ENCODE peak calls at places on chromosomes 3 and 15, in seven cellular contexts. F is SK-N-SH, U is HCT116, S is GM23338, D is HepG2, R is GM12878, G is K562. W is an unnamed sample.

GRCh38 chr15:96887730-96888129 is 557.2 kb downstream of the NR2F2 start:
- DNase-seq in F (no peak), U (no peak), S (no peak), D (no peak), R (no peak), G (no peak), W (no peak)

GRCh38 chr3:73504255-73504654 is 120.5 kb downstream of the PDZRN3 start:
- DNase-seq in F (no peak), U (no peak), S (no peak), D (no peak), R (no peak), G (no peak), W (no peak)

GRCh38 chr15:50235794-50236193 is 29.7 kb downstream of the HDC start:
- DNase-seq in F (no peak), U (no peak), S (no peak), D (no peak), R (no peak), G (peak; percentile 69), W (no peak)

GRCh38 chr15:59158701-59159034 is 48.0 kb upstream of the LDHAL6B start:
- DNase-seq in F (no peak), U (no peak), S (no peak), D (no peak), R (no peak), G (no peak), W (no peak)

GRCh38 chr3:33377931-33378330 is 62.3 kb downstream of the UBP1 start:
- DNase-seq in F (no peak), U (no peak), S (no peak), D (no peak), R (no peak), G (no peak), W (no peak)

GRCh38 chr3:142489572-142490323 is 41.9 kb upstream of the XRN1 start:
- DNase-seq in F (no peak), U (no peak), S (no peak), D (peak; percentile 9), R (no peak), G (no peak), W (no peak)

GRCh38 chr15:53351373-53351772 is 408.1 kb downstream of the WDR72 start:
- DNase-seq in F (no peak), U (peak; percentile 4), S (no peak), D (no peak), R (no peak), G (no peak), W (no peak)

GRCh38 chr3:49720383-49721164 is 1.1 kb upstream of the AMIGO3 start:
- DNase-seq in F (peak; percentile 33), U (no peak), S (no peak), D (no peak), R (no peak), G (no peak), W (no peak)

GRCh38 chr3:152309535-152310317 is 41.0 kb downstream of the MBNL1 start:
- DNase-seq in F (no peak), U (no peak), S (no peak), D (no peak), R (no peak), G (no peak), W (no peak)

GRCh38 chr15:95940431-95940985 is 390.0 kb upstream of the NR2F2 start:
- DNase-seq in F (no peak), U (no peak), S (peak; percentile 51), D (no peak), R (no peak), G (no peak), W (no peak)

GRCh38 chr3:140292684-140293083 is 357.7 kb downstream of the CLSTN2 start:
- DNase-seq in F (no peak), U (no peak), S (no peak), D (no peak), R (no peak), G (no peak), W (no peak)

GRCh38 chr15:80081390-80081789 is 21.9 kb downstream of the ZFAND6 start:
- DNase-seq in F (no peak), U (no peak), S (no peak), D (no peak), R (no peak), G (no peak), W (no peak)

GRCh38 chr15:51094606-51095569 is at the start of gene TNFAIP8L3:
- DNase-seq in F (peak; percentile 84), U (no peak), S (peak; percentile 63), D (peak; percentile 7), R (no peak), G (no peak), W (no peak)

GRCh38 chr15:89320200-89320599 is 14.4 kb downstream of the POLG start:
- DNase-seq in F (no peak), U (no peak), S (no peak), D (no peak), R (no peak), G (no peak), W (no peak)

GRCh38 chr15:66014639-66015182 is 145.4 kb downstream of the RAB11A start:
- DNase-seq in F (no peak), U (no peak), S (no peak), D (no peak), R (no peak), G (no peak), W (no peak)

GRCh38 chr3:46460051-46460450 is 4.7 kb downstream of the LTF start:
- DNase-seq in F (no peak), U (no peak), S (no peak), D (no peak), R (no peak), G (no peak), W (no peak)

GRCh38 chr3:15171096-15171495 is 35.0 kb upstream of the CAPN7 start:
- DNase-seq in F (no peak), U (no peak), S (no peak), D (peak; percentile 98), R (peak; percentile 40), G (no peak), W (no peak)

GRCh38 chr3:150238995-150239612 is 169.0 kb upstream of the TSC22D2 start:
- DNase-seq in F (no peak), U (peak; percentile 56), S (peak; percentile 88), D (peak; percentile 25), R (no peak), G (peak; percentile 49), W (peak; percentile 68)

GRCh38 chr3:21140785-21141184 is 610.2 kb downstream of the ZNF385D start:
- DNase-seq in F (no peak), U (no peak), S (peak; percentile 3), D (no peak), R (no peak), G (no peak), W (no peak)

GRCh38 chr3:31106204-31106603 is 211.7 kb upstream of the GADL1 start:
- DNase-seq in F (no peak), U (no peak), S (no peak), D (peak; percentile 3), R (no peak), G (peak; percentile 36), W (no peak)

GRCh38 chr3:195921334-195921771 is 13.0 kb upstream of the TNK2 start:
- DNase-seq in F (no peak), U (no peak), S (peak; percentile 48), D (no peak), R (no peak), G (peak; percentile 64), W (no peak)

GRCh38 chr15:38547255-38547997 is 17.2 kb downstream of the RASGRP1 start:
- DNase-seq in F (no peak), U (no peak), S (no peak), D (no peak), R (no peak), G (peak; percentile 76), W (no peak)

GRCh38 chr3:150015906-150016305 is 45.2 kb upstream of the PFN2 start:
- DNase-seq in F (no peak), U (no peak), S (no peak), D (no peak), R (no peak), G (no peak), W (no peak)

GRCh38 chr3:150828997-150829396 is 66.0 kb upstream of the SIAH2 start:
- DNase-seq in F (no peak), U (no peak), S (no peak), D (peak; percentile 15), R (no peak), G (no peak), W (no peak)

GRCh38 chr3:187131981-187132380 is 7.3 kb downstream of the RPL39L start:
- DNase-seq in F (no peak), U (no peak), S (no peak), D (no peak), R (no peak), G (no peak), W (no peak)

GRCh38 chr3:195662-196061 is 901 bp upstream of the CHL1 start:
- DNase-seq in F (peak; percentile 33), U (no peak), S (peak; percentile 27), D (no peak), R (no peak), G (no peak), W (no peak)
- H3K4me2 ChIP-seq in F (no peak overlapping the region), U (no peak overlapping the region), S (peak overlapping the region; percentile 99), D (no peak overlapping the region), R (no peak overlapping the region), G (no peak overlapping the region), W (no peak overlapping the region)

DNA sequence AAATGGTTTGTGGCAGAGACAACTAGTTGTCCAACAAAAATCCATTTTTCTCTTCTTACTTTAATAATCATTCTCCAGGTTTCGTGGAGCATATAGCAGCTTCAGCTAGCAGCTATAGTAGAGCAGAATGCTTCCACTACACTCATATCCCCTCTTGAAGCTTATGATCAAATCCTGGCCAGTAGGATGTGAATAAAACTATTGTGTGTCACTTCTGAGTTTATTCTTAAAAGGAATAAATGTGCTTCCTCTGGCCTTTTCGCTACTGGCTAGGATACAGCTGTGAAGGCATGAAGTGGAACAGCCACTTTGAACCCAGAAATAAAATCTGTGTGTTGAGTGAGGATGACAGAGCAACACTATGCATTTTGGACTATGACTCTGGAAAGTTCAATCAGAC is 7.8 kb upstream of the CPOX start:
- DNase-seq in F (no peak), U (no peak), S (no peak), D (no peak), R (no peak), G (no peak), W (no peak)
- TF ChIP-seq REST in F (no peak), U (no peak), S (no peak), D (no peak), R (no peak), G (no peak), W (no peak)

DNA sequence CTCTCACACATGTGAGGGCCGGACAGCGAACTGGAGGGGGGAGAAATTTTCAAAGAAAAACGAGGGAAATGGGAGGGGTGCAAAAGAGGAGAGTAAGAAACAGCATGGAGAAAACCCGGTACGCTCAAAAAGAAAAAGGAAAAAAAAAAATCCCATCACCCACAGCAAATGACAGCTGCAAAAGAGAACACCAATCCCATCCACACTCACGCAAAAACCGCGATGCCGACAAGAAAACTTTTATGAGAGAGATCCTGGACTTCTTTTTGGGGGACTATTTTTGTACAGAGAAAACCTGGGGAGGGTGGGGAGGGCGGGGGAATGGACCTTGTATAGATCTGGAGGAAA is 1.5 kb downstream of the SOX2 start:
- DNase-seq in F (no peak), U (no peak), S (no peak), D (no peak), R (no peak), G (no peak), W (no peak)
- H3K4me2 ChIP-seq in F (peak overlapping the region; percentile 72), U (no peak overlapping the region), S (peak overlapping the region; percentile 78), D (no peak overlapping the region), R (no peak overlapping the region), G (no peak overlapping the region), W (peak overlapping the region; percentile 92)

GRCh38 chr15:82036461-82036860 is 9.4 kb downstream of the MEX3B start:
- DNase-seq in F (no peak), U (no peak), S (no peak), D (no peak), R (no peak), G (no peak), W (no peak)
- TF ChIP-seq REST in F (no peak), U (no peak), S (no peak), D (no peak), R (no peak), G (no peak), W (no peak)

GRCh38 chr3:68997887-68998286 is 15.6 kb downstream of the EOGT start:
- DNase-seq in F (no peak), U (no peak), S (no peak), D (no peak), R (no peak), G (no peak), W (no peak)
- H3K4me2 ChIP-seq in F (no peak overlapping the region), U (no peak overlapping the region), S (no peak overlapping the region), D (no peak overlapping the region), R (no peak overlapping the region), G (no peak overlapping the region), W (no peak overlapping the region)

W was measured in A549.